ENCODE peak calls at places on chromosomes 3 and 15, in four cellular contexts. A is cardiac fibroblast, R is upper lobe of left lung, O is natural killer cell. G is an unnamed sample.

GRCh38 chr3:130854208-130854864 is 39.5 kb upstream of the ATP2C1 start:
- DNase-seq in A (no peak), R (no peak), O (no peak), G (no peak)

GRCh38 chr3:171193693-171194092 is 167.2 kb upstream of the SLC2A2 start:
- DNase-seq in A (no peak), R (no peak), O (no peak), G (no peak)

GRCh38 chr15:85886345-85886935 is 91.7 kb upstream of the KLHL25 start:
- DNase-seq in A (no peak), R (no peak), O (no peak), G (no peak)

GRCh38 chr3:132014105-132014504 is 20.7 kb downstream of the CPNE4 start:
- DNase-seq in A (no peak), R (no peak), O (no peak), G (no peak)

GRCh38 chr3:146217324-146217723 is 33.6 kb downstream of the PLSCR4 start:
- DNase-seq in A (no peak), R (no peak), O (no peak), G (no peak)

GRCh38 chr3:112676659-112677234 is 35.8 kb upstream of the CCDC80 start:
- DNase-seq in A (peak), R (peak), O (peak), G (no peak)

GRCh38 chr15:52236015-52236414 is 44.8 kb upstream of the GNB5 start:
- DNase-seq in A (no peak), R (no peak), O (no peak), G (no peak)

GRCh38 chr15:39192979-39193559 is 387.8 kb upstream of the THBS1 start:
- DNase-seq in A (no peak), R (no peak), O (no peak), G (no peak)

GRCh38 chr3:5226783-5227182 is 39.3 kb downstream of the EDEM1 start:
- DNase-seq in A (peak), R (no peak), O (no peak), G (no peak)

GRCh38 chr15:91975241-91975978 is 121.9 kb downstream of the SLCO3A1 start:
- DNase-seq in A (no peak), R (no peak), O (no peak), G (no peak)

GRCh38 chr15:91974321-91974720 is 120.8 kb downstream of the SLCO3A1 start:
- DNase-seq in A (no peak), R (no peak), O (no peak), G (no peak)

GRCh38 chr15:91970142-91970541 is 116.6 kb downstream of the SLCO3A1 start:
- DNase-seq in A (peak), R (peak), O (no peak), G (no peak)

GRCh38 chr15:91968610-91969009 is 115.1 kb downstream of the SLCO3A1 start:
- DNase-seq in A (no peak), R (no peak), O (no peak), G (no peak)

GRCh38 chr15:91973481-91973880 is 120.0 kb downstream of the SLCO3A1 start:
- DNase-seq in A (peak), R (no peak), O (no peak), G (no peak)
- TF ChIP-seq CTCF in A (peak), R (no peak), O (no peak), G (no peak)

DNA sequence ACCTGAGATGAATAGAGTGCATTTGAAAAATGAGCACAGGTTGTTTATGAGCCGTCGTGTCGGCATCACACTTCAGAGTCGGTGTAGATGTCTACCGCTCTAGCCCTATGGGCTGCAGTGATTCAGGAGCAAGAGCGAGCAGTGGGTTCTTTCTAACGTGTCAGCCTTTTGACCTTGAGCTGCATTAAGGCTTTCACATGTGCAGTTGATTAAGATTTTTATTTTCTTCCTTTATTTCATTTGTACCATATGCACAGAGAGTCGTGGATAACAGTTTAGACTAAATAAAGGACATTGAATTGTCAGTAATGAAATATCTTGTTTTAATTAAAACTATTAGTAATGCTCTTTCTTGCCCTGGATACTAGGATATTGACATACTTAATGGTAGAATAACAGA is 368.3 kb downstream of the PTPRG start:
- DNase-seq in A (no peak), R (no peak), O (no peak), G (no peak)
- TF ChIP-seq CTCF in A (no peak), R (no peak), O (no peak), G (no peak)

GRCh38 chr15:44298878-44299277 is 10.4 kb downstream of the GOLM2 start:
- DNase-seq in A (no peak), R (no peak), O (no peak), G (no peak)
- TF ChIP-seq CTCF in A (peak), R (no peak), O (no peak), G (peak)

GRCh38 chr15:80777836-80778620 is 1.1 kb upstream of the CEMIP start:
- DNase-seq in A (peak), R (no peak), O (no peak), G (no peak)
- TF ChIP-seq CTCF in A (no peak), R (no peak), O (no peak), G (no peak)

DNA sequence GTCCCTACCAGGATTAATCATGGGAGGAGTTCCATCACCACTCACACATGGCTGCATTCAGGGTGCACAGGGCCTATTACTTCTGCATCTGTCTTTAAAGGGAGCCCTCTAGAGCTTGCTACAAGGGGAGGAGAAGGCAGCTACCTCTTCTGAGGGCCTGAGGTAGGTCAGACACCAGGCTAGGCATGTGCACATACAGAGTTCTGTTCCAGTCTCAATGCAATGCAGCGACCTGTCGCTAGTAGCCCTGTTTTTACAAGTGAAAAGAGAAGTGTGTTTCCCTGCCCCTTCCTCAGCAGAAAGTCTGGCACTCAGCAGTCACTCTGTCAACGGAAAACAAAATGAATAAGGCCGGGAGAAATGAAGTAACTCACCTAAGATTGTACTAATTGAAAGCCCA is 102.7 kb downstream of the ROBO2 start:
- DNase-seq in A (no peak), R (no peak), O (no peak), G (no peak)
- TF ChIP-seq CTCF in A (no peak), R (no peak), O (no peak), G (no peak)

DNA sequence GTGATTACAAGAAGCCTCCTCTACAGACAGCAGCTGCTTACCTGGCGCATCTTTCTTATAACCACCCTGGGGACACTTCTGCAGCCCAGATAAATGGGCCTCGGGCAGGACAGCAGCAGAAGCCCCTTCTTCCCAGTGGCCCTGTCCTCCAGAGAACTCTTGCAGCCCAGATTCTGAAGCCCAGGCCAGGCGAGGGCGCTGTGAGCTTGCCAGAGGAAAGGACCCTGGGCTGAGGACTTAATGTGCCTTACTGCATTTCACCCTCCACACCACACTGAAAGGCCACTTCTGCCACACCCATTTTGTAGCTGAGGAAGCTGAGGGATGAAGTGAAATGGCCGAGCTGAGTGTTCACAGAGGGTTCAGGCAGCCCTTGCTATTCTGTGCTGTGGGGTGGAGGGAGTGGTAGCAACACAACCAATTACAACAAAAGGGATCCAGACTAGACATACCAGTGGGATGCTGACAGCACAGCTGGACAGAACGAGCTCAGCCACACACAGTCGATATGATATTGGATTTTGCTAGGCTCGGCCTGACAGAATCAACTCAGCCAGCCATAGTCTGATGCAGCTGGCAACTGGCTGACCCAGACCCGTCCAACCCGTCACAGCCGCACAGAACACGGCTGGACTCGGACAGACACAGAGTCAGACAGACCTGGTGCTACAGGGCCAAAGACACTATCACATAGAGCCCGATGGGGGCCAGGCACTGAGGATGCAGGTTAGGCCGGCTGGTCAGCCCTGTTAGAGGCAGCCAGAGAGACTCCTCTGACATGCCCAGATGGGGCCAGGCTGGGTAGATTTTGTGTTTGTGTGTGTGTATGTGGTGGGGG is 7.3 kb downstream of the ACOX2 start:
- DNase-seq in A (peak), R (no peak), O (no peak), G (no peak)
- TF ChIP-seq CTCF in A (peak), R (no peak), O (no peak), G (peak)

DNA sequence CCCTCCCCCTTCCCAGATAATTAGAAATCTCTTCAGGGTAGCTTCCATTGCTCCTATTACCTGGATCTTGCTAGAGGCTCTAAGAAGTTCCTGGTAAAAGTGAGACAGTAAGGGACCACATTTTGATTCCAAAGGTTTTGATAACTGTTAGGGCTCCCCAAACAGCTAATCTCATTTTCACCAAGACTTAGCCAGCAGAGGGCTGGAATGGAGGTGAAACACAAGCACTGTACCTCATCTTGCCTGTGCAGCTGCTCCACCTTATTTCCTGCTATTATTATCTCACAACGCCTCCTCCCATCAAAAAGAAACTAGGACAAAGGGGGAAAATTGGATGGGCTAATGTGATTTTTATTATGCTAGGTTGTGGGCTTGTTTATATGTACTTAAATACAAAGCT is 7.3 kb downstream of the SETD5 start:
- DNase-seq in A (no peak), R (no peak), O (no peak), G (no peak)
- TF ChIP-seq CTCF in A (peak), R (no peak), O (no peak), G (peak)